ENCODE peak calls at places on chromosomes 5 and 9, in four cellular contexts. One of them, this sample, is unnamed.

GRCh38 chr5:154756871-154757646 is 1.9 kb downstream of the LARP1 start:
- DNase-seq in GM12891: no peak
- DNase-seq in H54: peak; percentile 38
- DNase-seq in spleen: peak; percentile 90
- DNase-seq in this sample: no peak

GRCh38 chr5:155008669-155009068 is 4.9 kb upstream of the KIF4B start:
- DNase-seq in spleen: no peak
- DNase-seq in H54: no peak
- DNase-seq in GM12891: no peak
- DNase-seq in this sample: no peak

GRCh38 chr9:134323741-134324358 is 2.4 kb upstream of the RXRA start:
- DNase-seq in H54: no peak
- DNase-seq in GM12891: no peak
- DNase-seq in spleen: peak; percentile 76
- DNase-seq in this sample: no peak

GRCh38 chr5:100889165-100889564 is 13.9 kb downstream of the ST8SIA4 start:
- DNase-seq in H54: no peak
- DNase-seq in spleen: no peak
- DNase-seq in GM12891: no peak
- DNase-seq in this sample: no peak

GRCh38 chr5:124755565-124755964 is 9.1 kb upstream of the ZNF608 start:
- DNase-seq in H54: no peak
- DNase-seq in spleen: no peak
- DNase-seq in GM12891: no peak
- DNase-seq in this sample: no peak

GRCh38 chr5:110854200-110854599 is 115.4 kb downstream of the SLC25A46 start:
- DNase-seq in spleen: no peak
- DNase-seq in GM12891: no peak
- DNase-seq in H54: no peak
- DNase-seq in this sample: no peak

GRCh38 chr5:1760656-1761452 is 38.8 kb downstream of the MRPL36 start:
- DNase-seq in spleen: peak; percentile 54
- DNase-seq in GM12891: no peak
- DNase-seq in H54: no peak
- DNase-seq in this sample: no peak

GRCh38 chr5:148176480-148176879 is 8.1 kb downstream of the SPINK14 start:
- DNase-seq in spleen: no peak
- DNase-seq in H54: no peak
- DNase-seq in GM12891: no peak
- DNase-seq in this sample: no peak

GRCh38 chr5:98872679-98873078 is 56.1 kb downstream of the CHD1 start:
- DNase-seq in H54: no peak
- DNase-seq in spleen: no peak
- DNase-seq in GM12891: no peak
- DNase-seq in this sample: no peak

DNA sequence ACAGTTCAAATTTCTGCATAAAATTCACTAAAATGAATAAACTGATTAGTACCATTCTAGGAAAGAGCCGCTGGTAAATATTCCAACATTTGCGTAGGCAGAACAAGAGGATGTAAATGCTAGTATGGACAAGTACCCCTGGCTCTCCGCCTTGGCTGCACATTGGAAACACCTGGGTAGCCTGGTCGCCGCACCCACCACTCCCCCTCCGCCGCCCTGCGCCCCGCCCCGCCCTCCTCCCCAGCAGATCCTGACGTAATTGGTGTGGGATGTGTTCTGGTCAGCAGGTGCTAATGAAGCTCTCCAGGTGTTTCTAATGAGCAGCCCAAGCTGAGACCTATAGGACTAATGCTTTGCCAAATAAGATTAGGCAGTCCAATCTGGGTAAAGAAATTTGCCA is 225.7 kb downstream of the FRMD3 start:
- DNase-seq in GM12891: no peak
- DNase-seq in spleen: no peak
- DNase-seq in H54: no peak
- DNase-seq in this sample: no peak
- TF ChIP-seq POLR2A in GM12891: no peak
- TF ChIP-seq POLR2A in spleen: no peak
- TF ChIP-seq POLR2A in H54: no peak
- TF ChIP-seq POLR2A in this sample: no peak

DNA sequence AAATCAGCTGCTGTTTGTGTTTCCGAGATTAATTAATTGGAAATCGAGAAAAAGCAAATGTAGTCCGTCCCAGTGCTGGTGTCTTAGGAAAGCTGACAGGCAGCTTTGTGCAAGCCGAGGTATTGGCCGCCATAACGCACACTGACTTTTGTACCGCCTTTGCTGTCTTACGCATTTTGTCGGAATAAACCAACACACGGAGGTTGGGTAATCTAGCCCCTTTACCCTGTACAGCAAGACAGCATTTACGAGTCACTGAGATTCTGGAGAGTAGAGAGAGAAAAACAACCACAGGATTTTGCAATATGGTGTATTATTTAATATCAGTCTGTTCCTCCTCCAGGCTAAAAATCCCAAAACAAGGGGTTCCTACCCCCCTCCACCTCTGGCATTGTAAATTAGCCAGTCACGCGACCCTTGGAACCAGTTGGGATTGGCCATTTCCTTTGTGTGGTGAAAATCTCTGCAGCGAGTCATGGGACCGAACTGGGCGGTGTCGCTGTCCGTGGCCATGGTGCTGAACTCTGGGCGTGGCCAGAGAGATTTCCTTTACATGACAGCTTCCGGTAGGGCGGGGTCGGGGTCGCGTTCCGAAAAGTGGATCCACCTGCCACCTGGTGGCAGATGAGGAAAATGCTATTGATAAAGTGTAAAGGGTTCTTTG is 10.3 kb upstream of the PCDHB1 start:
- DNase-seq in spleen: peak; percentile 78
- DNase-seq in H54: peak; percentile 62
- DNase-seq in GM12891: peak; percentile 48
- DNase-seq in this sample: peak; percentile 11
- TF ChIP-seq POLR2A in spleen: no peak
- TF ChIP-seq POLR2A in H54: peak; percentile 61
- TF ChIP-seq POLR2A in GM12891: no peak
- TF ChIP-seq POLR2A in this sample: no peak

DNA sequence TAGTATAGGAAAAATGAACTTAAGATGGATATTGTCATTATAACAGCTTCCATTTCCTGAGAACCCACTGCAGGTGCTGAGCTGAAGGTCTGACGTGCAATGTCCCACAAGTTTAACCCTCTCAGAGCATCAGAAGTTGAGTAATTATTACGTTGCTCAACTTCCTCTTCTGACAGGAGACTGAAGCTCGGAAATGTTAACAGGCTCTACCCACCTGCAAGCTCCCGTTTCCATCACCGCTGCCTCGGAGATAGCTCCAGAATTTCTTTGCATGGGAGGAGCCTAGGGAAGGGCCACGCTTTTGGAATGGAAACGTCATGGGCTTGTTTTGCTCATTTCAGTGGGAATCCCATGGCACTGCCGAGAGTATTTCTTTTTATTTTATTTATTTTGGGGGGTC is 1.0 kb upstream of the NTMT1 start:
- DNase-seq in H54: no peak
- DNase-seq in spleen: no peak
- DNase-seq in GM12891: no peak
- DNase-seq in this sample: no peak
- TF ChIP-seq POLR2A in H54: no peak
- TF ChIP-seq POLR2A in spleen: no peak
- TF ChIP-seq POLR2A in GM12891: no peak
- TF ChIP-seq POLR2A in this sample: no peak

DNA sequence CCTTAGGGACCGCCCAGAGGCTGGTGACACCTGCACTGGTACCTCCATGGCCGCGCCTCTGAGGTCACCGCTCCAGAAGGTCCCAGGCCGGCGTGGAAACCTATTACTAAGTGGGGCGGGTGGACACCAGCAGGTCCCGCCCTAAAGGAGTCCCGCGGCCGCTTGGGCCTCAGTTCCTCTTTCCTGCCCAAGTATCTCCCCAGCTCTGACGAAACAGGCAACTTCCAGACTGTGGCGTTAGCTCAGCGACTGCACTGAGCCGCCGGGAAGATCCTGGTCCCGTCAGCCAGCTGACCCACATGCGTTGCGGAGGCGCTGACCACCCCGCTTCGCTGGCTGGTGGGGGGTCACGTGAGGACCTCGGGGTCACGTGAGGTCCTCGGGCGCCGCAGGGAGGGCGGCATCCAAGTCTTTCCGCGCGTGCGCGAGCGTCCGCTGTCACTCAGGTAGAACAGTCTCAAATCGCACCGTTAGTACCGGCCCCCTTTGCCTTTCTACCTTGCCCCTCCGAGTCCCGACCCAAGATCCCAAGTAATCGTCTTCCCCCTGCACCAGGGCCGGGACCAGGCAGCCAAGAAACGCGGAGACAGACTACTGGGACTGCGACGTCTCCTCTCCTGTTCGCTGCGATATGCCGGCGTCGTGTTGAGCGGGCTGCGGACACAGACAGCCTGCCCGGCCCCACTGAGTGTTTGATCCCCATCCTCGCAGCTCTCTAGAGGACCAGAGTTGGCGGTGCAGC is 53.7 kb upstream of the KDM4C start:
- DNase-seq in GM12891: peak; percentile 57
- DNase-seq in spleen: peak; percentile 96
- DNase-seq in H54: no peak
- DNase-seq in this sample: peak; percentile 68
- TF ChIP-seq POLR2A in GM12891: no peak
- TF ChIP-seq POLR2A in spleen: no peak
- TF ChIP-seq POLR2A in H54: no peak
- TF ChIP-seq POLR2A in this sample: no peak

DNA sequence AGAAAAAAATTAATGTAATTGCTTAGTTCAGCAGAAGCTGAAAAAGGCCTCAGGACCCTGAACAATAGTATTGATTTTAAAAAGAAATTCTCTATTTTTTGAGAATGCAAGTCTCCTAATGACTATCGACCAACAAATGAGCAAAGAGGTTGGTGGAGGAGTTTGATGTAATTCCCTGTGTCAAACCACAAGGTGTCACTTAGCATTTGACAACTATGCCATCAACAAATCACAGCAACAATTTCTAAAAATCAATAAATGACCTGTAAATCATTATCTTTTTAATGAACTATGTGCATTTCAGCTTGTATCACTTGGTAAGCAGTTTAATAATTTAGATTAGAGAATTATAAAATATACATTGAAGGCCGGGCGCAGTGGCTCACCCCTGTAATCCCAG is 133.7 kb downstream of the PRELID2 start:
- DNase-seq in spleen: no peak
- DNase-seq in H54: no peak
- DNase-seq in GM12891: no peak
- DNase-seq in this sample: no peak
- TF ChIP-seq POLR2A in spleen: no peak
- TF ChIP-seq POLR2A in H54: no peak
- TF ChIP-seq POLR2A in GM12891: no peak
- TF ChIP-seq POLR2A in this sample: no peak

GRCh38 chr9:136423432-136424146 is 13.1 kb downstream of the PMPCA start:
- DNase-seq in spleen: no peak
- DNase-seq in H54: no peak
- DNase-seq in GM12891: no peak
- DNase-seq in this sample: no peak

GRCh38 chr9:136422876-136423275 is 12.4 kb downstream of the PMPCA start:
- DNase-seq in GM12891: no peak
- DNase-seq in spleen: no peak
- DNase-seq in H54: no peak
- DNase-seq in this sample: no peak

GRCh38 chr9:136419092-136419420 is 8.6 kb downstream of the PMPCA start:
- DNase-seq in GM12891: no peak
- DNase-seq in spleen: no peak
- DNase-seq in H54: no peak
- DNase-seq in this sample: no peak

GRCh38 chr9:136424750-136425362 is 14.4 kb downstream of the PMPCA start:
- DNase-seq in spleen: no peak
- DNase-seq in GM12891: no peak
- DNase-seq in H54: no peak
- DNase-seq in this sample: no peak

GRCh38 chr9:136421791-136422190 is 11.3 kb downstream of the PMPCA start:
- DNase-seq in H54: no peak
- DNase-seq in spleen: no peak
- DNase-seq in GM12891: no peak
- DNase-seq in this sample: no peak
- TF ChIP-seq POLR2A in H54: no peak
- TF ChIP-seq POLR2A in spleen: no peak
- TF ChIP-seq POLR2A in GM12891: no peak
- TF ChIP-seq POLR2A in this sample: no peak

DNA sequence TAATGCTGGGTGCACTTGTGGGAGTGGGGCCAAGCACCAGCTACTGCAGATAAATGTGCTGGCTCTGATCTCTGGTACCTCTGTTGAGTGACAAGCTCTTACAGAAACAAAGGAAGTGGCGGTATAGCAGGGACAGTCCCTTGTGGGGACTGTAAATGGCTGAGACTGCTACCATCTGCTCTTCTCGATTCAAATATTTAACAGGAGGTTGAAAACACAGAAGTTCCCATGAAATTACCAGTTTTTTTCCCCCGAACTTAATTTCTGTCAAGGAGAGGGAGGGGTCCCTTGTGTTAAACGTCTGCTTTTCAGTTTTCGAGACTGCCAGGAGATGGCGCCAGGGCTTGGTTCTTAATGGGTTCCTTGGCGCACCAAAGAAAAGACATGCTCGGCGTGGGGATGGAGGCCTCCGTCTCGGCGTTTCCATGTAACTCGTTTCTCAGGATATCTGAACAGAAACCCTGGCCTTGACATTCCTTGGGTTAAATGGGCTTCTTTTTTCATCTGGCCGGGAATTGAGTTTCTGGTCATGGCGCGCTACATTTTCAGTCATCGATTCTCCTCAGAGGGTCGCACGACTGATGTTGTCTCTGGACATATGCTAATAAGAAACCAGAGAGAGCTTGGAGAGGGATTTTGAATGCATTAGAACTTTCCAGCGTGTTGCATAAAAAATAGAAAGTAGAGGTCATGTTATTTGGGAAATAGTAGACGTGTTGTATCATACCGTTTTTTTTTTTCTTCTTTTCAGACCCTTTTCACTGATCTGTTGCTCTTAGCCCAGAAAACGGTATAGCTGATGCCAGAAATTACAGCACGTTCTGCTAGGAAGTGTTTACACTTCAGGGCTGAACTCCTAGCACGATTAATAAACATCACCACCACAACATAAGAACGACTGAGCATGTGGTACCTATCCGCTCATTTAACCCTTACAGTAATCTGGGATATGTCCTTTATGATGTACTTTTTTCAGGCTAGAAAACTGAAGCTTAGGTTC is 64.0 kb downstream of the CARTPT start:
- DNase-seq in spleen: peak; percentile 77
- DNase-seq in H54: peak; percentile 50
- DNase-seq in GM12891: no peak
- DNase-seq in this sample: no peak
- TF ChIP-seq POLR2A in spleen: no peak
- TF ChIP-seq POLR2A in H54: no peak
- TF ChIP-seq POLR2A in GM12891: no peak
- TF ChIP-seq POLR2A in this sample: no peak

GRCh38 chr5:88772047-88772446 is 110.9 kb downstream of the MEF2C start:
- DNase-seq in H54: no peak
- DNase-seq in spleen: no peak
- DNase-seq in GM12891: no peak
- DNase-seq in this sample: no peak

GRCh38 chr5:88780731-88781130 is 102.3 kb downstream of the MEF2C start:
- DNase-seq in spleen: no peak
- DNase-seq in GM12891: no peak
- DNase-seq in H54: no peak
- DNase-seq in this sample: no peak

GRCh38 chr5:88778736-88779135 is 104.2 kb downstream of the MEF2C start:
- DNase-seq in GM12891: no peak
- DNase-seq in H54: no peak
- DNase-seq in spleen: no peak
- DNase-seq in this sample: no peak

GRCh38 chr5:88772831-88773230 is 110.2 kb downstream of the MEF2C start:
- DNase-seq in spleen: no peak
- DNase-seq in GM12891: no peak
- DNase-seq in H54: no peak
- DNase-seq in this sample: no peak

GRCh38 chr5:88776692-88777091 is 106.3 kb downstream of the MEF2C start:
- DNase-seq in GM12891: no peak
- DNase-seq in spleen: no peak
- DNase-seq in H54: no peak
- DNase-seq in this sample: no peak
- TF ChIP-seq POLR2A in GM12891: no peak
- TF ChIP-seq POLR2A in spleen: no peak
- TF ChIP-seq POLR2A in H54: no peak
- TF ChIP-seq POLR2A in this sample: no peak